ENCODE peak calls at places on chromosomes 13 and 19, in nine cellular contexts. Y is heart left ventricle, R is cardiac muscle cell, H is right atrium auricular region, J is IMR-90, O is HepG2, P is psoas muscle, K is aorta, A is stomach. V is an unnamed sample. For H3K4me1, the result is how much of the 10 kb centered on the place peaks cover.

GRCh38 chr19:48290341-48290922 is 20.6 kb downstream of the ZNF114 start:
- DNase-seq in A (no peak), K (peak), H (no peak), R (peak), Y (no peak), O (no peak), P (no peak), J (peak), V (no peak)

GRCh38 chr19:17379221-17379631 is 2.1 kb upstream of the PLVAP start:
- DNase-seq in K (no peak), Y (no peak), O (no peak), R (no peak), A (no peak), J (no peak), H (no peak), P (no peak), V (no peak)

GRCh38 chr19:7870571-7871279 is 3.5 kb downstream of the PRR36 start:
- DNase-seq in H (no peak), P (peak), R (peak), J (no peak), K (peak), Y (peak), O (peak), A (peak), V (peak)

GRCh38 chr19:16070366-16070990 is 5.8 kb upstream of the TPM4 start:
- DNase-seq in H (peak), J (no peak), O (peak), A (peak), R (no peak), K (peak), Y (peak), P (peak), V (peak)

GRCh38 chr19:1252221-1252817 is 3.9 kb downstream of the MIDN start:
- DNase-seq in K (peak), J (peak), P (peak), O (no peak), R (peak), A (peak), H (peak), Y (peak), V (peak)

GRCh38 chr19:41309225-41310030 is 544 bp upstream of the CCDC97 start:
- DNase-seq in Y (no peak), A (no peak), J (no peak), O (no peak), H (no peak), P (no peak), R (no peak), K (peak), V (peak)

GRCh38 chr19:40745402-40745780 is 4.9 kb downstream of the ACTMAP start:
- DNase-seq in R (peak), P (no peak), H (no peak), K (no peak), J (peak), A (no peak), O (peak), Y (no peak), V (no peak)

GRCh38 chr13:20017365-20017711 is 58.8 kb downstream of the ZMYM2 start:
- DNase-seq in K (no peak), J (no peak), A (no peak), H (no peak), Y (no peak), P (no peak), O (no peak), R (no peak), V (no peak)

GRCh38 chr19:364496-365287 is 20.1 kb upstream of the MIER2 start:
- DNase-seq in Y (no peak), P (no peak), R (no peak), J (no peak), H (no peak), O (no peak), K (peak), A (no peak), V (no peak)

GRCh38 chr13:100789481-100789880 is 114.9 kb upstream of the TMTC4 start:
- DNase-seq in J (no peak), K (no peak), A (peak), H (no peak), O (peak), R (peak), Y (no peak), P (no peak), V (no peak)

GRCh38 chr13:37587236-37587635 is 11.3 kb downstream of the POSTN start:
- DNase-seq in H (no peak), Y (no peak), R (peak), A (no peak), P (no peak), K (no peak), J (no peak), O (no peak), V (no peak)

GRCh38 chr19:1470864-1471513 is 8.0 kb downstream of the C19orf25 start:
- DNase-seq in J (no peak), Y (no peak), O (no peak), R (no peak), K (no peak), P (peak), H (no peak), A (no peak), V (peak)

GRCh38 chr13:77986699-77987098 is 68.1 kb upstream of the EDNRB start:
- DNase-seq in Y (no peak), K (no peak), P (no peak), O (no peak), R (no peak), H (no peak), J (no peak), A (no peak), V (no peak)

GRCh38 chr19:11942008-11942842 is 17.3 kb downstream of the ZNF700 start:
- DNase-seq in J (no peak), R (no peak), O (no peak), K (no peak), A (no peak), Y (no peak), P (no peak), H (no peak), V (no peak)

GRCh38 chr19:13095393-13095784 is 7.3 kb downstream of the LYL1 start:
- DNase-seq in R (no peak), O (no peak), Y (peak), J (no peak), H (no peak), A (no peak), K (peak), P (no peak), V (peak)

GRCh38 chr13:100675660-100676129 is 1.1 kb upstream of the TMTC4 start:
- DNase-seq in K (no peak), Y (no peak), J (no peak), O (no peak), H (no peak), P (no peak), R (no peak), A (no peak), V (peak)

GRCh38 chr19:51550848-51551672 is 19.6 kb upstream of the SIGLEC6 start:
- DNase-seq in K (no peak), O (no peak), J (no peak), Y (no peak), A (no peak), P (no peak), R (no peak), H (no peak), V (no peak)

GRCh38 chr13:38543561-38543960 is 143.3 kb upstream of the FREM2 start:
- DNase-seq in Y (no peak), P (no peak), K (no peak), O (no peak), A (no peak), H (no peak), J (no peak), R (no peak), V (no peak)

GRCh38 chr13:21671793-21672680 is 1.2 kb downstream of the FGF9 start:
- DNase-seq in R (no peak), A (no peak), J (no peak), K (no peak), P (no peak), Y (no peak), O (no peak), H (no peak), V (peak)

GRCh38 chr13:40776681-40777165 is 5.7 kb upstream of the MRPS31 start:
- DNase-seq in A (no peak), O (no peak), P (no peak), J (peak), H (no peak), R (peak), K (no peak), Y (no peak), V (peak)

GRCh38 chr13:52838433-52839107 is 9.9 kb downstream of the PCDH8 start:
- DNase-seq in A (no peak), J (no peak), R (no peak), H (no peak), K (no peak), P (no peak), Y (no peak), O (no peak), V (no peak)

GRCh38 chr13:45205124-45205523 is 4.3 kb upstream of the KCTD4 start:
- DNase-seq in H (no peak), J (no peak), R (no peak), P (no peak), Y (no peak), K (no peak), A (no peak), O (no peak), V (no peak)

GRCh38 chr13:110630566-110631119 is 15.3 kb downstream of the NAXD start:
- DNase-seq in A (no peak), K (no peak), J (no peak), Y (no peak), H (no peak), R (peak), O (no peak), P (no peak), V (no peak)

DNA sequence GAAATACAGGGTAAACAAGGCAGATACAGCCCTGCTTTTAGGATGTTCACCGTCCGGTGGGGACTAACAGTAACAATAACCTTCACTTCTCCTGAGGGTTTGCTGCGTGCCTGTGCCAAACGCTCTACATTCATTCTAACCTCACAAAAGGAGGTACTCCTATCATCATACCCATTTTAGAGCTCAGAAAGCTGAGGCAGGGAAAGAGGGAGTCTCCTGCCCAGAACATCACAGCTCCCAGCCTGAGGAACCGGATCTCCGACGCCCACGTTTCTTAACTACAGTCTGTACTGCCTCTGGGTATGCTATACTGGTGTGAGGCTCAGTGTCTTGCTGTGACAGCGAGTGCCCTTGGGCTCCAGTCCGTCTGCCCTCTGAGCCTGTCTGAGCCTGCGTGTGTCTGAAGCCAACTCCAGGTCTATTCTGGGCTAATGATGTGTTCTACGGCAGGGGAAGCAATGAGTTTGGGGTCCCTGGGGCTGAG is 5.1 kb downstream of the LIPE start:
- DNase-seq in R (no peak), Y (peak), H (no peak), O (no peak), K (peak), P (no peak), J (no peak), A (no peak), V (no peak)
- H3K4me1 ChIP-seq in R (under half), Y (half or more), H (half or more), O (half or more), K (under half), P (under half), J (under half), A (under half), V (under half)

GRCh38 chr19:38850231-38850975 is 617 bp upstream of the HNRNPL start:
- DNase-seq in J (peak), P (peak), R (peak), K (peak), Y (peak), A (peak), O (peak), H (peak), V (peak)

GRCh38 chr19:38851622-38852230 is 1.9 kb upstream of the HNRNPL start:
- DNase-seq in Y (peak), H (peak), K (peak), R (peak), P (peak), A (peak), J (peak), O (peak), V (peak)

GRCh38 chr19:38849746-38850230 is at the start of gene HNRNPL:
- DNase-seq in J (no peak), A (peak), Y (peak), K (peak), H (no peak), O (no peak), R (no peak), P (no peak), V (no peak)

GRCh38 chr19:38852231-38853044 is 2.7 kb upstream of the HNRNPL start:
- DNase-seq in R (peak), J (peak), Y (peak), P (peak), O (no peak), H (peak), A (peak), K (peak), V (peak)

DNA sequence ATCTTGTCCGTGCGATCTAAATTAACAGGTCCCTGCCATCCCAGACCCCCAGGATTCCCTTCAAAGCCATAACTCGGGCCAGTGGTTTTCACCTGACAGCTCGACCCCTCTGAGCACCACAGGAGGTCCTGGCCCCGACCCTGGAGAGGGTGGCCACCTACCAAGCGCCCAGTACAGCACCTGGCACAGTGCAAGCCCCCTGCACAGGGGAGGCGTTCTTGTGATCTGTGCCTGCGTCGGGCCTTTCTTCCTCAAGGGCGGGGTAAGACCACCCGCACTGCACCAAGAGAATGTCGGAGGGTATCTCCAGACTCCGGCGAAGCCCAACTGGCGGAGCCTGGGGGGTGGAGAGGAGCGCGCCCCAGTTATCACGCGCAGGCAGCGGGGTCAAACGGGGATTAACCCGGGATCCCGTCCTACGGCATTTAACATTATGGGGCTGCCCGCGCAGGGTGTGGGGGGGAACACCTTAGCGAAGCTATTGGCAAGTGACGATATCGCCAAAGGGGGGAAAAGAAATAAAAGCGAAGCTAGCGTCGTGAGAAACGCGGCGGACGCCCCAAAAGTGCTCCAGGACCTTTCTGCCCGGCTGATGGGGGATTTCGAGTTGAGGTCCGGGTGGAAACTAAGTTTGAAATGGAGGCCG is 1.3 kb upstream of the HNRNPL start:
- DNase-seq in J (no peak), A (no peak), O (no peak), P (peak), K (peak), R (no peak), H (no peak), Y (peak), V (no peak)
- H3K4me1 ChIP-seq in J (under half), A (under half), O (half or more), P (under half), K (under half), R (under half), H (under half), Y (under half), V (half or more)

GRCh38 chr13:30307194-30307965 is at the start of gene KATNAL1:
- DNase-seq in A (peak), P (peak), R (peak), Y (peak), K (peak), O (peak), J (peak), H (peak), V (no peak)
- H3K4me1 ChIP-seq in A (half or more), P (under half), R (under half), Y (half or more), K (under half), O (half or more), J (under half), H (under half), V (under half)

GRCh38 chr13:74556002-74556551 is 421.9 kb upstream of the KLF12 start:
- DNase-seq in R (no peak), K (no peak), Y (no peak), J (no peak), O (no peak), A (no peak), H (no peak), P (no peak), V (no peak)

GRCh38 chr13:74560325-74560724 is 426.1 kb upstream of the KLF12 start:
- DNase-seq in P (no peak), O (no peak), J (no peak), K (no peak), H (no peak), A (no peak), Y (no peak), R (no peak), V (no peak)

GRCh38 chr13:74554581-74555290 is 420.5 kb upstream of the KLF12 start:
- DNase-seq in O (no peak), R (no peak), P (no peak), J (no peak), A (no peak), K (no peak), H (no peak), Y (no peak), V (no peak)

GRCh38 chr13:74557870-74558269 is 423.7 kb upstream of the KLF12 start:
- DNase-seq in P (no peak), O (no peak), A (no peak), R (no peak), K (no peak), J (no peak), Y (no peak), H (no peak), V (no peak)

DNA sequence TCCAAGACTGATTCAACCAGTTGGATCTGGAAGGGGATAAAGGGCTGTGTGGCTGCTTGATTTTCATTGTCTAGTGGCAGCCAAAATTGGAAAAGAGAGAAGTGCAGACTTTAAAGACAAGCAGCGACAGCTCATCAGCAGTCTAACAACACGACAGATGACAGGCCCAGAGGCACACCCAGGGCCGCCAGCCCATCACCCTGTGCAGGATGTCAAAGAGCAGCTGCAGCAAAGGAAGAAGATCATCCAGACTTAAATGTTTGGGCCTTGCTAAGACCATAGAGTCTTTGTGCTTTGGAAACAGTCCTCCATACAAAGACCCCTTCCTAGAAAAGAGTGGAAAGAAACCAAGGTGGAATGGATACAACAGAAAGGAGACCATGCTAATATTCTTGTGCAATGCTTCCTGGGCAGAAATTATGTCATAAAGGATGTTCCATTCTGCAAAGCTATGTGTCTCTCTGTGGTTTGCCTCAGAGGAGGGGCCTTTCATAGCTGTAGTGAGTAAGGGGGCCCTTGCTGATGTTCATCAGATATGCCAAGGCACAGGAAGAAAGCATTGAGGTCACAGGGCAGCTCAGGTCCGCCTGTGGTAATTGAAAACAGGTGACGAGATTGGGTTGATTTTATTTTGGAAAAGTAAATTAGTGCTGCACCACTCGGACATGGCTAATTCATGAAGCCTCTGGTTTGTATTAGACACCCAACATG is 421.2 kb upstream of the KLF12 start:
- DNase-seq in K (no peak), P (no peak), R (no peak), H (no peak), Y (no peak), O (no peak), J (no peak), A (no peak), V (no peak)
- H3K4me1 ChIP-seq in K (under half), P (under half), R (under half), H (under half), Y (under half), O (under half), J (under half), A (under half), V (under half)

GRCh38 chr19:2976609-2977000 is 759 bp upstream of the TLE6 start:
- DNase-seq in O (no peak), Y (no peak), J (no peak), A (no peak), H (no peak), K (no peak), P (no peak), R (no peak), V (no peak)
- H3K4me1 ChIP-seq in O (half or more), Y (half or more), J (under half), A (half or more), H (half or more), K (under half), P (under half), R (under half), V (under half)

DNA sequence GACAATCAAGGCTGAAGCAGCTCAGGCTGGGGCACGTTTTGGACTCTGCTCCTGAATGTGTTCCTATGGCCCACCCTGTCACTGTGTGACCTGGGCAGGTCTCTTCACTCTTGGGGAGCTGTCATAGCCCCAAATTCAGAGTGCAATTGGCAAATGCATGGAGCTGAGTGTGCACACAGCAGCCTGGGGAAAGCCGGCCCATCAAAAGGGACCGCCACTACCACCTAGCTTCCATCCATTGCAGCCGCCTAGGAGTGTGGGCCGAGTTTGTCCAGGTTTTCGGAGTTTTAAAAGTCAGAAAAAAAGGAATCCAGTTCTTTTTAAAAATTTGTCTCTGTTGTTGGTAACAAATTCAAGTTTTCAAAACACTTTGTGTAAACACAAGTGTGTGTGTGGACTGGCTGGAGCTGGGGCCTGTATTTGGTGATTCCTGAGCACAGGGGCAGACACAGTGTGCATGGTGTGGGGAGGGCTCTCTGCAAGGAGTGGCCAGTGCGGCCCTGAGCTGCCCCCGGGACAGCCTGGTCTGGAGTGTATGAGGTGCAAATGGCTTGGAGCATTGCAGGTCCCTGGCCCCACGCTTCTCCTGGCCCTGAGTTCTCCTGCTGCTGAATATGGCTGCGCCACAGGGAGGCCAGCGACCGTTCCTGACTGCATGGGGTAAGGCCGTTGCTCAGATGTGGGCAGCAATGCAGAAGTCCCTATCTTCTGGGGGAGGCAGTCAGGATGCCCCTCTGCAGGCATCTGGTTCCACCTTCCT is 13.2 kb upstream of the ZNF536 start:
- DNase-seq in J (no peak), Y (no peak), H (no peak), A (peak), P (no peak), R (no peak), O (no peak), K (no peak), V (no peak)
- H3K4me1 ChIP-seq in J (under half), Y (under half), H (under half), A (under half), P (under half), R (under half), O (under half), K (under half), V (under half)